ENCODE peak calls at places on chromosomes 16 and 17, in nine cellular contexts. One of them, this sample, is unnamed.
A peak's percentile ranks its signal among the peaks of the same experiment; 100 is the strongest.

GRCh38 chr16:13873835-13874438 is 46.0 kb upstream of the ERCC4 start:
- DNase-seq in mesendoderm: peak; percentile 67
- DNase-seq in mesenchymal stem cell: peak; percentile 6
- DNase-seq in upper lobe of right lung: no peak
- DNase-seq in HCT116: peak; percentile 28
- DNase-seq in heart right ventricle: no peak
- DNase-seq in PC-9: peak; percentile 10
- DNase-seq in right lobe of liver: no peak
- DNase-seq in NT2/D1: peak; percentile 67
- DNase-seq in this sample: no peak

GRCh38 chr17:17944743-17945142 is 27.5 kb downstream of the TOM1L2 start:
- DNase-seq in mesenchymal stem cell: no peak
- DNase-seq in right lobe of liver: no peak
- DNase-seq in PC-9: no peak
- DNase-seq in mesendoderm: no peak
- DNase-seq in NT2/D1: no peak
- DNase-seq in upper lobe of right lung: no peak
- DNase-seq in heart right ventricle: no peak
- DNase-seq in HCT116: no peak
- DNase-seq in this sample: no peak

GRCh38 chr17:73165616-73166404 is 1.0 kb downstream of the SSTR2 start:
- DNase-seq in mesendoderm: no peak
- DNase-seq in NT2/D1: no peak
- DNase-seq in HCT116: no peak
- DNase-seq in heart right ventricle: no peak
- DNase-seq in PC-9: no peak
- DNase-seq in right lobe of liver: no peak
- DNase-seq in upper lobe of right lung: no peak
- DNase-seq in mesenchymal stem cell: peak; percentile 18
- DNase-seq in this sample: no peak

GRCh38 chr16:85471469-85472431 is 141.4 kb upstream of the GSE1 start:
- DNase-seq in HCT116: no peak
- DNase-seq in right lobe of liver: no peak
- DNase-seq in heart right ventricle: peak; percentile 38
- DNase-seq in mesenchymal stem cell: no peak
- DNase-seq in mesendoderm: no peak
- DNase-seq in NT2/D1: no peak
- DNase-seq in PC-9: peak; percentile 85
- DNase-seq in upper lobe of right lung: peak; percentile 79
- DNase-seq in this sample: peak; percentile 78

GRCh38 chr16:51327001-51327400 is 175.9 kb upstream of the SALL1 start:
- DNase-seq in right lobe of liver: no peak
- DNase-seq in PC-9: no peak
- DNase-seq in mesenchymal stem cell: peak; percentile 74
- DNase-seq in NT2/D1: no peak
- DNase-seq in HCT116: no peak
- DNase-seq in heart right ventricle: no peak
- DNase-seq in mesendoderm: no peak
- DNase-seq in upper lobe of right lung: no peak
- DNase-seq in this sample: no peak

GRCh38 chr17:76995352-76996105 is 127.3 kb downstream of the MGAT5B start:
- DNase-seq in heart right ventricle: no peak
- DNase-seq in upper lobe of right lung: no peak
- DNase-seq in PC-9: no peak
- DNase-seq in right lobe of liver: no peak
- DNase-seq in NT2/D1: peak; percentile 85
- DNase-seq in mesendoderm: peak; percentile 64
- DNase-seq in mesenchymal stem cell: no peak
- DNase-seq in HCT116: no peak
- DNase-seq in this sample: no peak

GRCh38 chr17:78324391-78325075 is 35.3 kb downstream of the SOCS3 start:
- DNase-seq in upper lobe of right lung: no peak
- DNase-seq in HCT116: no peak
- DNase-seq in NT2/D1: no peak
- DNase-seq in mesenchymal stem cell: peak; percentile 98
- DNase-seq in heart right ventricle: peak; percentile 89
- DNase-seq in PC-9: no peak
- DNase-seq in mesendoderm: peak; percentile 71
- DNase-seq in right lobe of liver: no peak
- DNase-seq in this sample: peak; percentile 84

GRCh38 chr17:82297280-82297803 is 20.1 kb downstream of the CD7 start:
- DNase-seq in mesendoderm: no peak
- DNase-seq in upper lobe of right lung: peak; percentile 92
- DNase-seq in heart right ventricle: peak; percentile 67
- DNase-seq in mesenchymal stem cell: peak; percentile 70
- DNase-seq in right lobe of liver: peak; percentile 77
- DNase-seq in PC-9: peak; percentile 60
- DNase-seq in HCT116: no peak
- DNase-seq in NT2/D1: no peak
- DNase-seq in this sample: peak; percentile 77

GRCh38 chr17:70552230-70552981 is 383.1 kb downstream of the KCNJ2 start:
- DNase-seq in upper lobe of right lung: no peak
- DNase-seq in HCT116: peak; percentile 29
- DNase-seq in NT2/D1: peak; percentile 28
- DNase-seq in PC-9: no peak
- DNase-seq in heart right ventricle: no peak
- DNase-seq in mesendoderm: peak; percentile 38
- DNase-seq in mesenchymal stem cell: peak; percentile 41
- DNase-seq in right lobe of liver: no peak
- DNase-seq in this sample: no peak

GRCh38 chr16:46673320-46674013 is 15.5 kb downstream of the VPS35 start:
- DNase-seq in HCT116: peak; percentile 51
- DNase-seq in PC-9: peak; percentile 33
- DNase-seq in mesenchymal stem cell: peak; percentile 77
- DNase-seq in right lobe of liver: peak; percentile 48
- DNase-seq in heart right ventricle: no peak
- DNase-seq in upper lobe of right lung: no peak
- DNase-seq in NT2/D1: peak; percentile 61
- DNase-seq in mesendoderm: peak; percentile 86
- DNase-seq in this sample: no peak

GRCh38 chr16:75092777-75093176 is 23.8 kb downstream of the LDHD start:
- DNase-seq in right lobe of liver: no peak
- DNase-seq in HCT116: no peak
- DNase-seq in mesendoderm: no peak
- DNase-seq in NT2/D1: no peak
- DNase-seq in mesenchymal stem cell: no peak
- DNase-seq in PC-9: no peak
- DNase-seq in heart right ventricle: no peak
- DNase-seq in upper lobe of right lung: no peak
- DNase-seq in this sample: peak; percentile 80

GRCh38 chr17:80799553-80800403 is 191.9 kb upstream of the CHMP6 start:
- DNase-seq in NT2/D1: no peak
- DNase-seq in mesendoderm: no peak
- DNase-seq in HCT116: no peak
- DNase-seq in PC-9: no peak
- DNase-seq in right lobe of liver: peak; percentile 42
- DNase-seq in mesenchymal stem cell: no peak
- DNase-seq in upper lobe of right lung: no peak
- DNase-seq in heart right ventricle: no peak
- DNase-seq in this sample: no peak

GRCh38 chr16:82323171-82323570 is 153.1 kb upstream of the MPHOSPH6 start:
- DNase-seq in right lobe of liver: no peak
- DNase-seq in HCT116: no peak
- DNase-seq in NT2/D1: no peak
- DNase-seq in upper lobe of right lung: no peak
- DNase-seq in PC-9: no peak
- DNase-seq in mesenchymal stem cell: no peak
- DNase-seq in heart right ventricle: no peak
- DNase-seq in mesendoderm: no peak
- DNase-seq in this sample: no peak

GRCh38 chr17:3748576-3748975 is 24.9 kb downstream of the HASPIN start:
- DNase-seq in heart right ventricle: no peak
- DNase-seq in mesendoderm: no peak
- DNase-seq in HCT116: no peak
- DNase-seq in PC-9: no peak
- DNase-seq in NT2/D1: no peak
- DNase-seq in right lobe of liver: no peak
- DNase-seq in mesenchymal stem cell: no peak
- DNase-seq in upper lobe of right lung: no peak
- DNase-seq in this sample: no peak

GRCh38 chr16:2897110-2897509 is 14.1 kb downstream of the FLYWCH2 start:
- DNase-seq in HCT116: no peak
- DNase-seq in PC-9: no peak
- DNase-seq in NT2/D1: no peak
- DNase-seq in heart right ventricle: no peak
- DNase-seq in mesendoderm: no peak
- DNase-seq in upper lobe of right lung: no peak
- DNase-seq in mesenchymal stem cell: peak; percentile 48
- DNase-seq in right lobe of liver: no peak
- DNase-seq in this sample: no peak

GRCh38 chr16:27374794-27375499 is 27.0 kb upstream of the IL21R start:
- DNase-seq in PC-9: peak; percentile 53
- DNase-seq in NT2/D1: peak; percentile 94
- DNase-seq in heart right ventricle: peak; percentile 59
- DNase-seq in right lobe of liver: no peak
- DNase-seq in HCT116: peak; percentile 94
- DNase-seq in mesenchymal stem cell: peak; percentile 91
- DNase-seq in mesendoderm: peak; percentile 99
- DNase-seq in upper lobe of right lung: peak; percentile 79
- DNase-seq in this sample: peak; percentile 67

GRCh38 chr17:47298712-47299111 is 25.0 kb upstream of the EFCAB13 start:
- DNase-seq in mesenchymal stem cell: no peak
- DNase-seq in PC-9: no peak
- DNase-seq in HCT116: no peak
- DNase-seq in heart right ventricle: no peak
- DNase-seq in right lobe of liver: no peak
- DNase-seq in mesendoderm: no peak
- DNase-seq in upper lobe of right lung: no peak
- DNase-seq in NT2/D1: no peak
- DNase-seq in this sample: no peak
- H3K36me3 ChIP-seq in mesenchymal stem cell: peaks cover 67% of the 10 kb centered on the region
- H3K36me3 ChIP-seq in PC-9: peaks cover 7% of the 10 kb centered on the region
- H3K36me3 ChIP-seq in HCT116: no peaks in the 10 kb centered on the region
- H3K36me3 ChIP-seq in heart right ventricle: no peaks in the 10 kb centered on the region
- H3K36me3 ChIP-seq in right lobe of liver: no peaks in the 10 kb centered on the region
- H3K36me3 ChIP-seq in mesendoderm: no peaks in the 10 kb centered on the region
- H3K36me3 ChIP-seq in upper lobe of right lung: no peaks in the 10 kb centered on the region
- H3K36me3 ChIP-seq in NT2/D1: peaks cover 8% of the 10 kb centered on the region
- H3K36me3 ChIP-seq in this sample: no peaks in the 10 kb centered on the region

DNA sequence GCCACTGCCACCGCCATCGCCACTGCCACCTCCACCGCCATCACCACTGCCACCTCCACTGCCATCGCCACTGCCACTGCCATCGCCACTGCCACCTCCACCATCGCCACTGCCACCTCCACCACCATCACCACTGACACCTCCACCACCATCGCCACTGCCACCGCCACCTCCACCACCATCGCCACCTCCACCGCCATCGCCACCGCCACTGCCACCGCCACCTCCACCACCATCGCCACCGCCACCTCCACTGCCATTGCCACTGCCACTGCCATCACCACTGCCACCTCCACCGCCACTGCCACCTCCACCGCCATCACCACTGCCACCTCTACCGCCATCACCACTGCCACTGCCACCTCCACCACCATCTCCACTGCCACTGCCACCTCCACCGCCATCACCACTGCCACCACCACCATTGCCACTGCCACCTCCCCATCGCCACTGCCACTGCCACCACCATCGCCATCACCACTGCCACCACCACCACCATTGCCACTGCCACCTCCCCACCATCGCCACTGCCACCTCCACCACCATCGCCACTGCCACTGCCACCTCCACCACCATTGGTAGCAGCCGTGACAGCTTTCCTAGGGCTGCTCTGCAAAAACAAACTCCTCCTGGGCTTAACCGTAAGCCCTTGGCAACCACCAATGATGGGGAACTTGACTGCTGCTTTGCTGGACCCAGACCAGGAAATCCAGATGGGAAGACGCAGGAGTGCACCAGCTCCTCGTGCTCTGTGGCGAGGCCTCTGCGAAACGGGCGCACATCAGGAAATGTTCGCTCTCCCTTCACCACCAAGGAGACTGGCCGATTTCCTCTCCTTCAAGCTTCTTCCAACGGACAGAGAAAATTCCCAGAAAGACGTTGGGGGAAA is 147.2 kb downstream of the RBFOX3 start:
- DNase-seq in mesenchymal stem cell: no peak
- DNase-seq in mesendoderm: no peak
- DNase-seq in right lobe of liver: no peak
- DNase-seq in NT2/D1: no peak
- DNase-seq in HCT116: no peak
- DNase-seq in PC-9: no peak
- DNase-seq in heart right ventricle: no peak
- DNase-seq in upper lobe of right lung: no peak
- DNase-seq in this sample: no peak
- H3K4me3 ChIP-seq in mesenchymal stem cell: no peak overlapping the region
- H3K4me3 ChIP-seq in mesendoderm: no peak overlapping the region
- H3K4me3 ChIP-seq in right lobe of liver: no peak overlapping the region
- H3K4me3 ChIP-seq in NT2/D1: no peak overlapping the region
- H3K4me3 ChIP-seq in HCT116: no peak overlapping the region
- H3K4me3 ChIP-seq in PC-9: no peak overlapping the region
- H3K4me3 ChIP-seq in heart right ventricle: no peak overlapping the region
- H3K4me3 ChIP-seq in upper lobe of right lung: no peak overlapping the region
- H3K4me3 ChIP-seq in this sample: no peak overlapping the region

DNA sequence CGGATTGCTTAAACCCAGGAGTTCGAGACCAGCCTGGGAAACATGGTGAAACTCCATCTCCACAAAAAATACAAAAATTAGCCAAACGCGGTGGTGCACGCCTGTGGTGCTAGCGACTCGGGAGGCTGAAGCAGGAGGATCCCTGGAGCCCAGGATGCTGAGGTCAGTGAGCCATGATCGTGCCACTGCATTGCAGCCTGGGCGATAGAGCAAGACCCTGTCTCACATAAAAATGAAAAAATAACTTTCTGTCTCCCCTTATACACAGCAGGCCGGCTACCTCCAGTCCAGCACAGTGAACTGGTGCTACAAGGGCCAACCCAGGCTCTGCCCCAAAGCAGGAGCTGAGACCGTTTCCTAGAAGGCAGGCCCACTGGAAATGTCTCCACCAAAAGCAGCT is 59.7 kb downstream of the YWHAE start:
- DNase-seq in upper lobe of right lung: peak; percentile 38
- DNase-seq in PC-9: no peak
- DNase-seq in mesenchymal stem cell: no peak
- DNase-seq in heart right ventricle: no peak
- DNase-seq in right lobe of liver: no peak
- DNase-seq in HCT116: no peak
- DNase-seq in NT2/D1: no peak
- DNase-seq in mesendoderm: no peak
- DNase-seq in this sample: no peak
- H3K36me3 ChIP-seq in upper lobe of right lung: peaks cover 23% of the 10 kb centered on the region
- H3K36me3 ChIP-seq in PC-9: peaks cover 20% of the 10 kb centered on the region
- H3K36me3 ChIP-seq in mesenchymal stem cell: peaks cover 22% of the 10 kb centered on the region
- H3K36me3 ChIP-seq in heart right ventricle: no peaks in the 10 kb centered on the region
- H3K36me3 ChIP-seq in right lobe of liver: peaks cover 21% of the 10 kb centered on the region
- H3K36me3 ChIP-seq in HCT116: peaks cover 14% of the 10 kb centered on the region
- H3K36me3 ChIP-seq in NT2/D1: peaks cover 12% of the 10 kb centered on the region
- H3K36me3 ChIP-seq in mesendoderm: peaks cover 2% of the 10 kb centered on the region
- H3K36me3 ChIP-seq in this sample: no peaks in the 10 kb centered on the region

GRCh38 chr17:45197555-45198334 is 23.9 kb upstream of the FMNL1 start:
- DNase-seq in HCT116: peak; percentile 81
- DNase-seq in heart right ventricle: peak; percentile 96
- DNase-seq in PC-9: peak; percentile 97
- DNase-seq in NT2/D1: peak; percentile 85
- DNase-seq in mesendoderm: peak; percentile 96
- DNase-seq in upper lobe of right lung: peak; percentile 97
- DNase-seq in right lobe of liver: peak; percentile 95
- DNase-seq in mesenchymal stem cell: peak; percentile 86
- DNase-seq in this sample: peak; percentile 97
- H3K4me3 ChIP-seq in HCT116: no peak overlapping the region
- H3K4me3 ChIP-seq in heart right ventricle: peak overlapping the region; percentile 1
- H3K4me3 ChIP-seq in PC-9: no peak overlapping the region
- H3K4me3 ChIP-seq in NT2/D1: no peak overlapping the region
- H3K4me3 ChIP-seq in mesendoderm: no peak overlapping the region
- H3K4me3 ChIP-seq in upper lobe of right lung: no peak overlapping the region
- H3K4me3 ChIP-seq in right lobe of liver: no peak overlapping the region
- H3K4me3 ChIP-seq in mesenchymal stem cell: no peak overlapping the region
- H3K4me3 ChIP-seq in this sample: no peak overlapping the region